ENCODE peak calls at places on chromosomes 7 and 10, in seven cellular contexts. E is EL, U is right cardiac atrium, J is NCI-H510A treated with DMSO at 0.1 percent for 48 hours, F is KG1, S is kidney glomerular epithelial cell, D is lower leg skin. X is an unnamed sample.
A peak's percentile ranks its signal among the peaks of the same experiment; 100 is the strongest.

GRCh38 chr7:127715901-127716300 is 63.9 kb downstream of the SND1 start:
- DNase-seq in F (no peak), U (no peak), J (no peak), S (no peak), E (no peak), D (no peak), X (no peak)

GRCh38 chr7:50308301-50309129 is 4.0 kb downstream of the IKZF1 start:
- DNase-seq in J (no peak), D (no peak), F (peak; percentile 27), E (no peak), U (no peak), S (no peak), X (no peak)

GRCh38 chr7:80054356-80054755 is 80.3 kb upstream of the GNAI1 start:
- DNase-seq in E (peak; percentile 61), D (no peak), U (no peak), J (no peak), S (no peak), F (no peak), X (no peak)

GRCh38 chr10:3948843-3949242 is 163.8 kb upstream of the KLF6 start:
- DNase-seq in F (peak; percentile 13), E (peak; percentile 37), D (peak; percentile 51), U (no peak), S (no peak), J (no peak), X (no peak)

GRCh38 chr7:92880212-92881090 is 44.1 kb upstream of the CDK6 start:
- DNase-seq in E (peak; percentile 21), D (no peak), F (no peak), U (no peak), S (no peak), J (no peak), X (peak; percentile 12)

GRCh38 chr7:924541-925231 is 29.8 kb downstream of the ADAP1 start:
- DNase-seq in F (peak; percentile 37), E (peak; percentile 31), S (no peak), U (peak; percentile 28), J (no peak), D (no peak), X (peak; percentile 17)

GRCh38 chr7:45700556-45700955 is 126.4 kb downstream of the ADCY1 start:
- DNase-seq in J (no peak), S (no peak), E (no peak), D (peak; percentile 75), U (no peak), F (no peak), X (no peak)

GRCh38 chr7:25854608-25855497 is 297.1 kb upstream of the NFE2L3 start:
- DNase-seq in J (peak; percentile 99), U (no peak), F (peak; percentile 34), D (peak; percentile 87), S (peak; percentile 98), E (peak; percentile 79), X (peak; percentile 85)

GRCh38 chr7:7668708-7669107 is 28.2 kb downstream of the UMAD1 start:
- DNase-seq in S (no peak), F (no peak), D (no peak), U (no peak), J (no peak), E (no peak), X (no peak)

GRCh38 chr7:155676052-155676451 is 31.6 kb downstream of the RBM33 start:
- DNase-seq in D (no peak), J (no peak), S (no peak), U (no peak), E (no peak), F (peak; percentile 32), X (no peak)

GRCh38 chr7:6136475-6136874 is 105.3 kb downstream of the ANKRD61 start:
- DNase-seq in S (no peak), E (no peak), F (no peak), J (no peak), D (no peak), U (no peak), X (no peak)

GRCh38 chr10:71747808-71748523 is 25.4 kb downstream of the VSIR start:
- DNase-seq in D (no peak), E (no peak), S (no peak), J (no peak), U (no peak), F (peak; percentile 60), X (peak; percentile 86)

GRCh38 chr10:119933179-119933578 is 40.6 kb downstream of the SEC23IP start:
- DNase-seq in D (no peak), E (no peak), F (no peak), S (no peak), U (no peak), J (peak; percentile 51), X (no peak)

GRCh38 chr7:78212476-78213060 is 414.0 kb downstream of the PHTF2 start:
- DNase-seq in D (no peak), E (no peak), J (no peak), U (no peak), S (no peak), F (no peak), X (no peak)

GRCh38 chr10:126686271-126686670 is 15.8 kb upstream of the C10orf90 start:
- DNase-seq in E (no peak), J (no peak), D (no peak), U (no peak), F (no peak), S (no peak), X (no peak)

GRCh38 chr10:80472234-80473095 is 18.4 kb downstream of the TSPAN14 start:
- DNase-seq in U (no peak), J (no peak), S (peak; percentile 73), E (peak; percentile 85), F (no peak), D (no peak), X (no peak)

GRCh38 chr10:51073461-51074237 is 638 bp upstream of the PRKG1 start:
- DNase-seq in J (no peak), F (no peak), S (peak; percentile 14), D (no peak), U (peak; percentile 37), E (peak; percentile 47), X (no peak)

GRCh38 chr7:96143495-96144259 is 178.2 kb downstream of the SLC25A13 start:
- DNase-seq in S (no peak), D (no peak), F (no peak), E (no peak), J (no peak), U (no peak), X (no peak)

GRCh38 chr10:112435013-112435619 is 11.6 kb downstream of the ZDHHC6 start:
- DNase-seq in J (peak; percentile 24), F (peak; percentile 5), S (peak; percentile 19), E (peak; percentile 29), U (no peak), D (no peak), X (no peak)

GRCh38 chr7:29237483-29237882 is 42.9 kb downstream of the CHN2 start:
- DNase-seq in D (no peak), J (no peak), F (no peak), S (no peak), E (no peak), U (peak; percentile 18), X (no peak)

GRCh38 chr7:2417981-2418481 is 14.6 kb downstream of the CHST12 start:
- DNase-seq in E (peak; percentile 47), D (no peak), J (no peak), U (peak; percentile 64), S (no peak), F (no peak), X (peak; percentile 4)

GRCh38 chr10:60914676-60915075 is 29.3 kb downstream of the RHOBTB1 start:
- DNase-seq in J (no peak), F (no peak), S (peak; percentile 71), E (peak; percentile 97), U (no peak), D (no peak), X (no peak)

GRCh38 chr10:528173-529165 is 161.0 kb downstream of the DIP2C start:
- DNase-seq in S (no peak), D (no peak), U (no peak), F (no peak), E (no peak), J (no peak), X (no peak)

GRCh38 chr10:17116193-17116592 is 13.4 kb downstream of the CUBN start:
- DNase-seq in U (peak; percentile 34), E (no peak), S (no peak), D (no peak), J (no peak), F (no peak), X (no peak)

GRCh38 chr10:102241037-102241443 is 272 bp downstream of the PITX3 start:
- DNase-seq in J (no peak), F (no peak), U (no peak), E (peak; percentile 16), D (no peak), S (no peak), X (no peak)

GRCh38 chr10:79353000-79353406 is 5.7 kb downstream of the PPIF start:
- DNase-seq in J (no peak), D (no peak), E (no peak), F (no peak), U (no peak), S (no peak), X (no peak)

GRCh38 chr7:112202819-112203218 is 3.4 kb downstream of the DOCK4 start:
- DNase-seq in U (peak; percentile 34), F (no peak), D (no peak), S (no peak), E (no peak), J (peak; percentile 33), X (no peak)

GRCh38 chr10:65949543-65949942 is 976.3 kb upstream of the LRRTM3 start:
- DNase-seq in J (no peak), D (no peak), U (no peak), S (no peak), E (no peak), F (no peak), X (no peak)

GRCh38 chr7:158760936-158761335 is 56.3 kb upstream of the NCAPG2 start:
- DNase-seq in S (no peak), J (no peak), U (no peak), E (no peak), F (no peak), D (no peak), X (no peak)

GRCh38 chr10:29634764-29635625 is at the start of gene SVIL:
- DNase-seq in F (no peak), U (peak; percentile 70), D (peak; percentile 70), S (peak; percentile 37), J (peak; percentile 45), E (peak; percentile 31), X (no peak)